ENCODE peak calls at places on chromosomes 16 and 17, in six cellular contexts. S is progenitor cell of endocrine pancreas; A is tibial nerve; Q is CD4-positive, alpha-beta T cell; K is endothelial cell of umbilical vein; Y is breast epithelium. H is an unnamed sample.

GRCh38 chr17:19370493-19370960 is 7.8 kb upstream of the MAPK7 start:
- DNase-seq in S (no peak), A (no peak), Q (no peak), K (no peak), Y (peak), H (no peak)

GRCh38 chr16:86755571-86756006 is 177.2 kb downstream of the FOXL1 start:
- DNase-seq in S (no peak), A (no peak), Q (no peak), K (peak), Y (no peak), H (no peak)

GRCh38 chr16:29943846-29944669 is 17.8 kb upstream of the TMEM219 start:
- DNase-seq in S (no peak), A (no peak), Q (no peak), K (peak), Y (no peak), H (no peak)

GRCh38 chr17:50194441-50195195 is 6.8 kb downstream of the COL1A1 start:
- DNase-seq in S (no peak), A (no peak), Q (no peak), K (no peak), Y (no peak), H (no peak)

GRCh38 chr17:35981908-35982330 is 622 bp upstream of the CCL16 start:
- DNase-seq in S (no peak), A (no peak), Q (no peak), K (no peak), Y (no peak), H (peak)

GRCh38 chr16:48612621-48613020 is 2.6 kb upstream of the N4BP1 start:
- DNase-seq in S (no peak), A (no peak), Q (no peak), K (no peak), Y (no peak), H (no peak)

GRCh38 chr17:50514936-50515702 is 6.9 kb downstream of the MYCBPAP start:
- DNase-seq in S (no peak), A (peak), Q (no peak), K (no peak), Y (no peak), H (no peak)

GRCh38 chr16:76502555-76502954 is 225.4 kb downstream of the CNTNAP4 start:
- DNase-seq in S (no peak), A (no peak), Q (no peak), K (no peak), Y (no peak), H (no peak)

GRCh38 chr16:26806641-26807040 is 260.1 kb upstream of the C16orf82 start:
- DNase-seq in S (no peak), A (no peak), Q (no peak), K (no peak), Y (no peak), H (no peak)

GRCh38 chr16:78932395-78932794 is 668.1 kb downstream of the MAF start:
- DNase-seq in S (no peak), A (no peak), Q (no peak), K (no peak), Y (no peak), H (no peak)

GRCh38 chr17:301681-302299 is 50.8 kb downstream of the RPH3AL start:
- DNase-seq in S (no peak), A (peak), Q (no peak), K (no peak), Y (no peak), H (no peak)

GRCh38 chr16:67923414-67924127 is 8.1 kb downstream of the CTRL start:
- DNase-seq in S (no peak), A (no peak), Q (no peak), K (no peak), Y (peak), H (no peak)

GRCh38 chr17:38533706-38534497 is 71.8 kb downstream of the SRCIN1 start:
- DNase-seq in S (no peak), A (no peak), Q (no peak), K (no peak), Y (no peak), H (no peak)

GRCh38 chr16:57091200-57091989 is 988 bp upstream of the CPNE2 start:
- DNase-seq in S (peak), A (peak), Q (no peak), K (peak), Y (no peak), H (no peak)

GRCh38 chr16:13554020-13554419 is 365.9 kb upstream of the ERCC4 start:
- DNase-seq in S (no peak), A (no peak), Q (no peak), K (no peak), Y (no peak), H (no peak)

GRCh38 chr17:63588797-63589196 is 11.9 kb upstream of the TACO1 start:
- DNase-seq in S (no peak), A (no peak), Q (no peak), K (no peak), Y (no peak), H (no peak)

GRCh38 chr17:67376509-67376891 is 581 bp upstream of the PITPNC1 start:
- DNase-seq in S (no peak), A (peak), Q (no peak), K (no peak), Y (no peak), H (no peak)

GRCh38 chr17:73005360-73005759 is 87.1 kb downstream of the SLC39A11 start:
- DNase-seq in S (no peak), A (no peak), Q (no peak), K (no peak), Y (no peak), H (no peak)

GRCh38 chr17:64785050-64785449 is 122.9 kb upstream of the SMURF2 start:
- DNase-seq in S (no peak), A (no peak), Q (no peak), K (no peak), Y (no peak), H (no peak)

GRCh38 chr16:29678691-29679267 is at the start of gene QPRT:
- DNase-seq in S (peak), A (no peak), Q (no peak), K (no peak), Y (no peak), H (peak)

GRCh38 chr16:13084331-13084730 is 182.9 kb downstream of the SHISA9 start:
- DNase-seq in S (no peak), A (no peak), Q (no peak), K (no peak), Y (no peak), H (no peak)

GRCh38 chr16:31128711-31129567 is 6.6 kb downstream of the PRSS8 start:
- DNase-seq in S (no peak), A (no peak), Q (no peak), K (no peak), Y (no peak), H (no peak)

GRCh38 chr16:78407191-78407590 is 307.7 kb downstream of the WWOX start:
- DNase-seq in S (no peak), A (no peak), Q (no peak), K (no peak), Y (no peak), H (no peak)

GRCh38 chr16:48907906-48908634 is 298.1 kb upstream of the N4BP1 start:
- DNase-seq in S (no peak), A (no peak), Q (no peak), K (no peak), Y (no peak), H (no peak)

GRCh38 chr17:2511138-2511461 is 588 bp downstream of the METTL16 start:
- DNase-seq in S (no peak), A (no peak), Q (no peak), K (no peak), Y (no peak), H (no peak)

GRCh38 chr16:67842509-67843342 is 606 bp downstream of the THAP11 start:
- DNase-seq in S (peak), A (no peak), Q (peak), K (peak), Y (no peak), H (peak)

GRCh38 chr17:12990926-12991325 is 26.9 kb downstream of the ELAC2 start:
- DNase-seq in S (no peak), A (no peak), Q (no peak), K (no peak), Y (no peak), H (no peak)

GRCh38 chr17:2090804-2091534 is 36.1 kb downstream of the HIC1 start:
- DNase-seq in S (no peak), A (peak), Q (no peak), K (peak), Y (no peak), H (peak)

GRCh38 chr17:66383353-66383752 is 80.9 kb downstream of the PRKCA start:
- DNase-seq in S (no peak), A (no peak), Q (no peak), K (no peak), Y (no peak), H (no peak)

GRCh38 chr16:22923491-22923890 is 109.5 kb downstream of the HS3ST2 start:
- DNase-seq in S (no peak), A (no peak), Q (no peak), K (no peak), Y (no peak), H (no peak)

GRCh38 chr17:2075336-2076056 is 20.6 kb downstream of the HIC1 start:
- DNase-seq in S (no peak), A (no peak), Q (no peak), K (no peak), Y (no peak), H (peak)

GRCh38 chr17:6894206-6894528 is 62.6 kb upstream of the TEKT1 start:
- DNase-seq in S (no peak), A (no peak), Q (no peak), K (peak), Y (no peak), H (no peak)
- TF ChIP-seq CTCF in S (peak), A (peak), Q (no peak), K (peak), Y (no peak), H (no peak)

GRCh38 chr17:77036841-77037381 is 103.9 kb upstream of the SEC14L1 start:
- DNase-seq in S (no peak), A (no peak), Q (no peak), K (no peak), Y (no peak), H (no peak)
- TF ChIP-seq CTCF in S (no peak), A (no peak), Q (no peak), K (no peak), Y (no peak), H (no peak)

DNA sequence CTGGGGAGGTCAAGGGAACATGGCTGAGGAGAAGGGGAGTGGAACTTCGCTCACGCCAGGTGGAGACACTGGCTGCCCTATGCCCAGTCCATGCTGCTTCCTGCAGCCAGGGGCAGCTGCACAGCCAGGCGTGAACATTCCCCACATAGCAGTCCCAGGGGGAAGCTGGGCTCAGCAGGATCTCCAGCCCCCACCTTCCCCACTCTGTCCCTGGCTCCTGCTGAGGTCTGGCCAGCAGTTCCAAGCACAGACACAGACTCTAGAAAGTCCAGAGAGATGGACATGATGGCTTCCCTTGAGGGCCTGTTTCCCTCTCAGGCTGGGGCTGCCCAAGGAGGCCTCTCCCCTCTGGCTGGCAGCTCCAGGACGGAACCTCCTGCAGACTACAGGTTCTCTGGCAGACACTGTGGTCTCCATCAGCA is 9.3 kb downstream of the JUP start:
- DNase-seq in S (no peak), A (no peak), Q (no peak), K (no peak), Y (no peak), H (no peak)
- TF ChIP-seq CTCF in S (no peak), A (peak), Q (no peak), K (peak), Y (no peak), H (no peak)

GRCh38 chr16:66515543-66516171 is 34.3 kb downstream of the TK2 start:
- DNase-seq in S (no peak), A (no peak), Q (no peak), K (peak), Y (no peak), H (no peak)
- TF ChIP-seq CTCF in S (peak), A (peak), Q (no peak), K (peak), Y (peak), H (no peak)